ENCODE peak calls at places on chromosomes 6 and 20, in five cellular contexts. One of them, this sample, is unnamed.

GRCh38 chr20:44805335-44805734 is 5.0 kb downstream of the RIMS4 start:
- DNase-seq in HCT116: no peak
- DNase-seq in HepG2: no peak
- DNase-seq in spleen: no peak
- DNase-seq in sigmoid colon: no peak
- DNase-seq in this sample: no peak

GRCh38 chr6:21742238-21742660 is 148.7 kb downstream of the SOX4 start:
- DNase-seq in spleen: no peak
- DNase-seq in HepG2: no peak
- DNase-seq in sigmoid colon: no peak
- DNase-seq in HCT116: peak
- DNase-seq in this sample: no peak

GRCh38 chr20:51129201-51129671 is 106.3 kb upstream of the KCNG1 start:
- DNase-seq in HCT116: no peak
- DNase-seq in HepG2: no peak
- DNase-seq in spleen: no peak
- DNase-seq in sigmoid colon: peak
- DNase-seq in this sample: no peak

GRCh38 chr6:30358340-30358679 is 13.4 kb downstream of the RPP21 start:
- DNase-seq in HepG2: no peak
- DNase-seq in HCT116: no peak
- DNase-seq in sigmoid colon: no peak
- DNase-seq in spleen: no peak
- DNase-seq in this sample: no peak

GRCh38 chr20:36305602-36306556 is at the start of gene DLGAP4:
- DNase-seq in HepG2: no peak
- DNase-seq in spleen: no peak
- DNase-seq in HCT116: no peak
- DNase-seq in sigmoid colon: peak
- DNase-seq in this sample: no peak

GRCh38 chr20:57897156-57897874 is 187.5 kb upstream of the PMEPA1 start:
- DNase-seq in spleen: peak
- DNase-seq in HepG2: no peak
- DNase-seq in HCT116: no peak
- DNase-seq in sigmoid colon: peak
- DNase-seq in this sample: no peak

GRCh38 chr20:3101737-3102574 is 17.4 kb upstream of the AVP start:
- DNase-seq in HCT116: no peak
- DNase-seq in sigmoid colon: no peak
- DNase-seq in HepG2: no peak
- DNase-seq in spleen: no peak
- DNase-seq in this sample: no peak

GRCh38 chr6:154138806-154139205 is 99.8 kb downstream of the OPRM1 start:
- DNase-seq in spleen: no peak
- DNase-seq in sigmoid colon: no peak
- DNase-seq in HepG2: no peak
- DNase-seq in HCT116: no peak
- DNase-seq in this sample: no peak

GRCh38 chr20:42914302-42914701 is 275.4 kb downstream of the PTPRT start:
- DNase-seq in sigmoid colon: no peak
- DNase-seq in HCT116: no peak
- DNase-seq in HepG2: no peak
- DNase-seq in spleen: no peak
- DNase-seq in this sample: no peak

GRCh38 chr6:150138638-150139037 is 4.2 kb upstream of the PPP1R14C start:
- DNase-seq in sigmoid colon: no peak
- DNase-seq in spleen: no peak
- DNase-seq in HepG2: no peak
- DNase-seq in HCT116: no peak
- DNase-seq in this sample: no peak

GRCh38 chr20:38195521-38195920 is 30.5 kb upstream of the TGM2 start:
- DNase-seq in HCT116: no peak
- DNase-seq in HepG2: no peak
- DNase-seq in sigmoid colon: peak
- DNase-seq in spleen: no peak
- DNase-seq in this sample: no peak

GRCh38 chr6:20217476-20217855 is 5.2 kb upstream of the MBOAT1 start:
- DNase-seq in spleen: no peak
- DNase-seq in sigmoid colon: no peak
- DNase-seq in HCT116: no peak
- DNase-seq in HepG2: no peak
- DNase-seq in this sample: no peak

GRCh38 chr6:43172127-43173007 is 1.3 kb downstream of the SRF start:
- DNase-seq in sigmoid colon: peak
- DNase-seq in HCT116: no peak
- DNase-seq in spleen: peak
- DNase-seq in HepG2: peak
- DNase-seq in this sample: peak

GRCh38 chr6:163765326-163765725 is 350.8 kb downstream of the QKI start:
- DNase-seq in sigmoid colon: no peak
- DNase-seq in HCT116: no peak
- DNase-seq in spleen: no peak
- DNase-seq in HepG2: no peak
- DNase-seq in this sample: no peak

DNA sequence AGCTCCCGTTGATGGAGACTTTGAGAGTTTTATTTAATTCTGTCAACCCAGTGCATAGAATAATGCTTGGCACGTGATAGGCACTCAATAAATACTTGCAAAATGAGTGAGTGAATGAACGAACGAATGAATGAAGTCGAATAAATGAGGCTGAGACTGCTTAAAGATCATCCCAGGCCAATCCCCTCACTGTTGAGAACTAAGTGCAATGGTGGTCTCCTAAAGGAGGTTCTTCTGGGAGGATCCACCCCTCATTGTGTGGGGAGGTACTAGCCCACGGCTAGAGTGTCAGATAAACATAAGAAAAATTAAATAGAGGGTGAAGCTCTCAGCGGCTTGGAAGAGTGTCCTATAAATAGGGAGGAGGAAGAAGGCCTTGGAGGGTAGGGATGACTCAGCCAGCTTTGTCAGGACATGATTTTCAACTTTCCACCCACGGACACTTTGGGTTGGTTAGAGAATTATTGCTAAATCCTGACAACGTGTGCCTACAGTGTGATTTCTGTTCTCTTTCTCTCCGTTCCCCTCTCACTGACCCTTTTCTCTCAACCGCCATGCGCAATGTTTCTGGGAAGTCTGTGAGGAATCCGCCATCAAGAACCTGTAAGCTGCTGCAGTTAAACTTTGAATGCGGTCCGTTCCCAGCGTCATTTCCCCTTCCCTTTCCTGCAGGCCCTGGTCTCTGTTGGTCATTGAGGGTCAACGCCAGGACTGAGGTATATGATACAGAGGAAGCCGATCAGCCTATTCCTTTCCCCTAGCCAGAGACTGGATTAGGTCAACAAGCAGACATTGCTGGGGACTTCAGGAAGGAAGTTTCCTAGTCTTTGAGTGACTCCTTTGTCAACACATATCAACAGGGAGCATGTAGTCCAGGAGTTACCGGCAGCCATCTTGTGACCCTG is 179.2 kb upstream of the JARID2 start:
- DNase-seq in sigmoid colon: peak
- DNase-seq in HCT116: no peak
- DNase-seq in HepG2: no peak
- DNase-seq in spleen: peak
- DNase-seq in this sample: no peak
- TF ChIP-seq POLR2AphosphoS5 in sigmoid colon: no peak
- TF ChIP-seq POLR2AphosphoS5 in HCT116: no peak
- TF ChIP-seq POLR2AphosphoS5 in HepG2: no peak
- TF ChIP-seq POLR2AphosphoS5 in spleen: no peak
- TF ChIP-seq POLR2AphosphoS5 in this sample: no peak

DNA sequence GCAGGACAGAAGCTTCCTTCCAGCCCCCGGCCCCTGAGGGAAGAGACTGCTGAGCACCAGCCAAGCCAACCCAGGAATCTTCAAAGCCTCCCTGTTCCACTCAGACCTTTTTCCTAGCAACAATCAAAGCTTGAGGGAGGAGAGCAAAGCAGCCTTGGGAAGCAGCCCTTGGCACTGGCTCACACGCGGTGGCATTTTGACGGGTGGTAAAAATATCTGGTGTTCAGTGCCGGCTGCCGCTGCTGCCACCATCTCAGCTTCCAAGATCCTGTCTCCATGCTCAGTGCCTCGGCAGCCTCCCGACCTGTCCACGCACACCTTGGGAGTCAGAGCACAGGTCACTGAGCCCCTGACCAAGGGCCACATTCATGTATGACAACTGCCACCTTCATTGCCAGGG is 170.1 kb downstream of the LRFN2 start:
- DNase-seq in sigmoid colon: no peak
- DNase-seq in spleen: no peak
- DNase-seq in HCT116: no peak
- DNase-seq in HepG2: no peak
- DNase-seq in this sample: no peak
- H3K27ac ChIP-seq in sigmoid colon: no peak
- H3K27ac ChIP-seq in spleen: no peak
- H3K27ac ChIP-seq in HCT116: no peak
- H3K27ac ChIP-seq in HepG2: no peak
- H3K27ac ChIP-seq in this sample: no peak

GRCh38 chr6:80523029-80523428 is 416.6 kb downstream of the BCKDHB start:
- DNase-seq in HepG2: no peak
- DNase-seq in HCT116: no peak
- DNase-seq in sigmoid colon: no peak
- DNase-seq in spleen: no peak
- DNase-seq in this sample: no peak

GRCh38 chr6:80523531-80523970 is 417.1 kb downstream of the BCKDHB start:
- DNase-seq in sigmoid colon: no peak
- DNase-seq in spleen: peak
- DNase-seq in HCT116: no peak
- DNase-seq in HepG2: no peak
- DNase-seq in this sample: no peak

GRCh38 chr6:80522556-80522955 is 416.1 kb downstream of the BCKDHB start:
- DNase-seq in spleen: no peak
- DNase-seq in HepG2: no peak
- DNase-seq in HCT116: no peak
- DNase-seq in sigmoid colon: no peak
- DNase-seq in this sample: no peak

GRCh38 chr6:80517525-80517924 is 411.1 kb downstream of the BCKDHB start:
- DNase-seq in sigmoid colon: no peak
- DNase-seq in spleen: no peak
- DNase-seq in HCT116: no peak
- DNase-seq in HepG2: no peak
- DNase-seq in this sample: no peak

DNA sequence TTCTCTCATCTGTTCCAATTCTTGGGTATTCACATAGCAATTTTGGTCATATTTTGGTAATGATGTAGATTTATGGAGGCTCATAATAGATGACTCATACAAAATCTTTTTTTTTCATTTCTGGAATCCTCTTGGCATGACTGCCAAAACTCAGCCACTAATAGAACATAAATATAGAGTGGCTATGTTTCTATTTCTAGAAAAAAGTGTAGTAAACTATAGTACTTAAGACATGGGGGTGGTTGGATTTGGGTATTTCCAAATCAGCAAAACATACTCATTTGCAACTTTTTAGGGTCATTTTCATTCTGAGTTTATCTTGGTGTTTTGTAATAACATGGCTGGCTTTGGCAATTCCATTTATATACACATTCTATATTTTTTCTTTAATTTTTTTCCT is 413.7 kb downstream of the BCKDHB start:
- DNase-seq in sigmoid colon: no peak
- DNase-seq in spleen: no peak
- DNase-seq in HCT116: no peak
- DNase-seq in HepG2: no peak
- DNase-seq in this sample: no peak
- TF ChIP-seq POLR2AphosphoS5 in sigmoid colon: no peak
- TF ChIP-seq POLR2AphosphoS5 in spleen: no peak
- TF ChIP-seq POLR2AphosphoS5 in HCT116: no peak
- TF ChIP-seq POLR2AphosphoS5 in HepG2: no peak
- TF ChIP-seq POLR2AphosphoS5 in this sample: no peak

DNA sequence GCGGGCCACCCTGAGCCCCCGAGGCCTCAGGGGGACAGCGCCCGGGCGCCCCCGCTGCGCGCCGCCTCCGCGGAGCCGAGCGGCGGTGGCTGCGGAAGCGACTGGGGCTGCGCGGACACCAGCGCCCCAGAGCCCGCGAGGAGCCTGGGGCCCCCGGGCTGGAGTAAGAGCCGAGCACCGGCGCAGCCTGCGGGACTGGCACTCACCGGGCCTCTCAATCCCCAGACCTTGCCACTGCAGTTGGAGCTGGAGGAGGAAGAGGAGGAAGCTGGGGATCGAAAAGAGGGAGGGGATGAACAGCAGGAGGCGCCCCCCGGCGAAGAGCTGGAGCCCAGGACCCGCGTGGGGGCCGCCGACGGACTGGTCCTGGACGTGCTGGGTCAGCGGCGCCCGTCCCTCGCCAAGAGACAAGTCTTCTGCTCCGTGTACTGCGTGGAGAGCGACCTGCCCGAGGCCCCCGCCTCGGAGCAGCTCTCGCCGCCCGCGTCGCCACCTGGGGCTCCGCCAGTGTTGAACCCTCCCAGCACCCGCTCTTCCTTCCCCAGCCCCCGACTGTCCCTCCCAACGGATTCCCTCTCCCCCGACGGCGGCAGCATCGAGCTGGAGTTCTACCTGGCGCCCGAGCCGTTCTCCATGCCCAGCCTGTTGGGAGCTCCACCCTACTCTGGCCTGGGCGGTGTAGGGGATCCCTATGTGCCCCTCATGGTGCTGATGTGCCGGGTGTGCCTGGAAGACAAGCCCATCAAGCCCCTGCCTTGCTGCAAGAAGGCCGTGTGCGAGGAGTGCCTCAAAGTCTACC is 579 bp downstream of the RNF217 start:
- DNase-seq in HCT116: no peak
- DNase-seq in HepG2: no peak
- DNase-seq in sigmoid colon: peak
- DNase-seq in spleen: peak
- DNase-seq in this sample: peak
- H3K27ac ChIP-seq in HCT116: peak
- H3K27ac ChIP-seq in HepG2: no peak
- H3K27ac ChIP-seq in sigmoid colon: peak
- H3K27ac ChIP-seq in spleen: peak
- H3K27ac ChIP-seq in this sample: peak

DNA sequence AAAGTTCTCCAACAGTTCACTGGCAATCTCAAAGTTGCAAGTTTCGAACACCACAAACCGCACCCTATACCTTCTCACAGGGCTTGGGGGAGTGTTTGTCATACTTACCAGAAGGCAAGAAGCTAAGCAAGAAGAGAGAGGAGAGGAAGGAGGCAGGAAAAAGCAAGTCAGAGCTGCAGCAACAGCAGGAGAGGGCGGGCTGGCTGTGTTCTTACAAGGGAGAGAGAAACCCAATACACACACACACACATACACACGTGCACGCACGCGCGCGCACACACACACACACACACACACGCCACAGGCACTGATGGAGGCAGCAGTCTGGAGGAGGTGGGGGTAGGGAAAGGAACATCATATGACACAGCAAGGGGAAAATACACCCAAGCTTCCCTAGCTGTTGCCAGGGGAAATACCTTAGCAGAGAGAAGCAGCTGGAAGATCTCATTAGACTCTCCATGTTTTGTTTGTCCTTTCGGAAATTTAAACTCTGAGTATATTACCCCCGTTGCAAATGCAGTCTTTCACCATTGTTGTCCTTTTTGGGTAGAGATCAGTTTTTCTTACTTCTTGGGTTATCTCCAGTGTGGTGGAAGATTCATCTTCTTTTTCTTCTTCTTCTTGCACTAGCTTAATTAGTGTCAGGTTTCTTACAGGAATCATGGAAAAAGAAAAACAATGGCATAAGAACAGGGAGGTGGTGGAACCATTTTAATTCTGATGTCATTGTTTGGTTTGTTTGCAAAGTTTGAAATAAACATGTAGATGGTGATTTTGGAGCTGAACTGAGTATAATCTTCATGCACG is at the start of gene TXLNB:
- DNase-seq in spleen: peak
- DNase-seq in HepG2: no peak
- DNase-seq in HCT116: peak
- DNase-seq in sigmoid colon: peak
- DNase-seq in this sample: peak
- TF ChIP-seq POLR2AphosphoS5 in spleen: peak
- TF ChIP-seq POLR2AphosphoS5 in HepG2: no peak
- TF ChIP-seq POLR2AphosphoS5 in HCT116: no peak
- TF ChIP-seq POLR2AphosphoS5 in sigmoid colon: peak
- TF ChIP-seq POLR2AphosphoS5 in this sample: peak